ENCODE peak calls at places on chromosomes 16 and 17, in eight cellular contexts. J, K, L, B, Q, O, G and I are unnamed samples.
A peak's percentile ranks its signal among the peaks of the same experiment; 100 is the strongest.

GRCh38 chr16:48317614-48318013 is 67.6 kb downstream of the SIAH1 start:
- DNase-seq in J (no peak), Q (peak; percentile 65), G (no peak), O (peak; percentile 54), B (no peak), L (peak; percentile 67), K (no peak), I (peak; percentile 89)

GRCh38 chr17:72717276-72717675 is 375.2 kb downstream of the SLC39A11 start:
- DNase-seq in J (no peak), Q (no peak), K (no peak), L (no peak), G (no peak), B (no peak), O (no peak), I (no peak)

GRCh38 chr17:3418222-3418621 is 7.1 kb downstream of the OR3A3 start:
- DNase-seq in J (no peak), G (no peak), Q (no peak), L (no peak), B (no peak), O (no peak), K (no peak), I (no peak)

GRCh38 chr17:81396722-81397313 is 1.6 kb downstream of the BAHCC1 start:
- DNase-seq in K (no peak), O (peak; percentile 66), G (peak; percentile 66), L (peak; percentile 44), B (peak; percentile 85), Q (peak; percentile 53), J (peak; percentile 98), I (peak; percentile 53)

GRCh38 chr17:77423589-77424451 is 283.1 kb downstream of the SEC14L1 start:
- DNase-seq in Q (peak; percentile 75), O (peak; percentile 97), J (no peak), K (peak; percentile 78), G (no peak), L (peak; percentile 97), B (no peak), I (peak; percentile 97)

GRCh38 chr17:48522031-48522593 is 8.7 kb downstream of the HOXB1 start:
- DNase-seq in J (no peak), L (peak; percentile 41), B (no peak), G (no peak), K (no peak), Q (peak; percentile 83), O (no peak), I (peak; percentile 71)

GRCh38 chr16:3954411-3954921 is 74.0 kb upstream of the CREBBP start:
- DNase-seq in B (no peak), O (no peak), J (no peak), L (no peak), K (peak; percentile 41), Q (no peak), G (no peak), I (peak; percentile 36)

GRCh38 chr16:20107086-20107485 is 33.4 kb upstream of the GPR139 start:
- DNase-seq in L (no peak), B (peak; percentile 3), G (no peak), Q (no peak), K (no peak), O (no peak), J (no peak), I (no peak)

GRCh38 chr17:60049936-60050335 is 28.8 kb downstream of the HEATR6 start:
- DNase-seq in K (no peak), O (peak; percentile 23), J (no peak), B (no peak), L (no peak), Q (no peak), G (no peak), I (no peak)

GRCh38 chr16:65950211-65950610 is 416.3 kb upstream of the CDH5 start:
- DNase-seq in L (no peak), Q (peak; percentile 6), O (peak; percentile 12), K (peak; percentile 17), B (no peak), J (no peak), G (no peak), I (peak; percentile 3)

GRCh38 chr17:29914819-29915537 is 15.1 kb downstream of the SSH2 start:
- DNase-seq in J (no peak), G (no peak), K (no peak), L (no peak), Q (no peak), B (no peak), O (no peak), I (no peak)

GRCh38 chr17:50925296-50925891 is 59.2 kb upstream of the TOB1 start:
- DNase-seq in J (no peak), Q (no peak), K (no peak), O (no peak), L (no peak), B (peak; percentile 50), G (no peak), I (no peak)

GRCh38 chr17:42291136-42291535 is 2.8 kb downstream of the STAT5A start:
- DNase-seq in L (peak; percentile 45), Q (no peak), O (no peak), K (no peak), J (no peak), G (no peak), B (no peak), I (no peak)

GRCh38 chr16:1117169-1117900 is 21.3 kb upstream of the C1QTNF8 start:
- DNase-seq in Q (no peak), G (no peak), K (no peak), B (no peak), L (no peak), O (no peak), J (no peak), I (no peak)
- TF ChIP-seq EZH2 in Q (no peak), G (no peak), K (no peak), B (no peak), L (no peak), O (no peak), J (no peak), I (no peak)

DNA sequence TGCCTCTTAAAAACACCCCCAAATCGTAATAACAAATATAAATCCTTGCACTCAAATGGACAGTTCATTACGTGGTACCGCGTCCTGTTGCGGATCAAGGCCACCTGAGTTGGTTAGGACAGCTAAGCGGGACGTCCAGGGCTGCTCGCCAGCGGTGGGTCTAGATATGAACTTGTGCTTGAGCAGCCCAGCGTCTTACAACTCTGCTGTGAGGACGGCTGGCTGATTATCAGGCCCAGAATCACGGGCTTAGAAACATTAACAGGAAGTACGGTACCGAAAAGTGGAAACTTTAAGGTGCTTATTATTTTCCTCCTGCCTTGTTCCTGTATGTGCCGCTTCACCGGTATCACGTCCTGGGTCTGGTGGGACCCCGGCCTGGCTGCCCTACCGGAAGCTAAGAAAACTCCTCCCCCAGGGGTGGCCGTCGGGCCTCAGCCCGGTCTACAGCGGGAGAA is 832 bp upstream of the SRRM2 start:
- DNase-seq in B (peak; percentile 92), K (no peak), J (no peak), G (no peak), O (no peak), L (no peak), Q (no peak), I (no peak)
- H2AFZ ChIP-seq in B (peak overlapping the region; percentile 94), K (peak overlapping the region; percentile 67), J (peak overlapping the region; percentile 92), G (peak overlapping the region; percentile 44), O (peak overlapping the region; percentile 88), L (peak overlapping the region; percentile 36), Q (peak overlapping the region; percentile 87), I (peak overlapping the region; percentile 49)

DNA sequence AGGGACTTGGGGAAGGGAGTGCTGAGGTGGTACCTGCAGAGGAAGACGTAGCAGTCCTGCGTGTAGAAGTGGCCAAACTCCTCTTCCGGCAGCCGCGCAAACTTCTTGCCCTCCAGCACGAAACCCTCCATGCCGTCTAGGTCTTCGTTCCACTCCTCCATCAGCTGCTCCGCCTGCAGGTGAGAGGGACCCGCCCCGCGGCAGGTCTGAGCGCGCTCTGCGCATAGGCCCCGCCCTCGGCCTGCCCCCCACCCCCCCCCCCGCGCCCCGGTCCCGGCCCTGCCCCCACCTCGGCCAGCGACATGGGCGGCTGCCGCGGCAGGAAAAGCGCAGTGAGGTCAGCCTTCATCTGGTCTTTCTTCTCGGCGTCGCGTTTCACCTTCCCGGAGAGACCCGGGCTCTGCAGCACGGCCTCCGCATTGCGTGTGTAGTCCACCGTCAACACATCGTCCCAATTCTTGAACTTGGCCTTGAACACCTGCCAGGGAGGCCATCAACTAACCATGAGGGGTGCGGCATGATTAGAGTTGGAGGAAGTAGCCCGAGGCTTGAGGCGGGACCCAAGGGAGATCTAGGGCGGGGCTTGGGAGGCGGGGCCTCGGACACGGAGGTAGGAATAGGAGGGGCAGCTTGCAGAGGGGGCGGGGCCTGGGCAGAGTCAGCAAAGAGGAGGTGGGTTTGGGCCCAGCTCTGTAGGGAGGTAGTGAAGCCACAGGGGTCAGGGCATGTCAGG is 11.5 kb downstream of the FLII start:
- DNase-seq in O (peak; percentile 63), Q (peak; percentile 62), B (peak; percentile 97), K (peak; percentile 68), L (peak; percentile 57), G (peak; percentile 41), J (peak; percentile 85), I (peak; percentile 33)
- TF ChIP-seq EZH2 in O (no peak), Q (no peak), B (no peak), K (no peak), L (no peak), G (no peak), J (no peak), I (no peak)

DNA sequence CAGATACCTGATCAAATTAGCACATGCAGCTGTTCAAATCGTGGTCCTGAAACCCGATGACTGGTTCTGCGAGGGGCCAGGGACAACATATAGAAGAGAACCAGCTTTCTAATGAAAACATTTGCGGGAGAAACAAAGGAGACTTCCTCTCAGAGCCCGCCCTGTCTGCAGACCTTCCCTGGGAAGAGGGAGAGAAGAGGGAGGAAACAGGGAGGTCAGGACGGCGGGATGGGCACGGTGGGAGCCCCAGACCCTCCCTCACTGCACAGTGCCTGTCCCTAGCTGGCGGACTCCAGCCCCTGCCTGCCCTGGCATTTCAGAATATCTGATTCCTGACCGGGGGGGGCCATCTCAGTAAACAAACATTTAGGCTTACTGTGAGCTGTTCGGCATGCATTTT is 317.3 kb downstream of the FOXL1 start:
- DNase-seq in O (no peak), K (no peak), J (no peak), G (no peak), B (peak; percentile 23), Q (no peak), L (peak; percentile 46), I (no peak)
- H2AFZ ChIP-seq in O (no peak overlapping the region), K (no peak overlapping the region), J (no peak overlapping the region), G (no peak overlapping the region), B (no peak overlapping the region), Q (no peak overlapping the region), L (peak overlapping the region; percentile 59), I (no peak overlapping the region)